ENCODE peak calls at places on chromosomes 2 and 18, in five cellular contexts. T is spleen, D is stomach, N is prostate gland, I is HepG2. L is an unnamed sample. For H3K4me1, the result is how much of the 10 kb centered on the place peaks cover.

GRCh38 chr2:13650586-13651180 is 933.9 kb downstream of the TRIB2 start:
- DNase-seq in T (no peak), D (no peak), N (no peak), I (no peak), L (no peak)

GRCh38 chr2:177553176-177553909 is 160.8 kb downstream of the AGPS start:
- DNase-seq in T (no peak), D (no peak), N (no peak), I (no peak), L (no peak)

GRCh38 chr2:185012643-185013042 is 414.3 kb downstream of the ZNF804A start:
- DNase-seq in T (no peak), D (no peak), N (no peak), I (no peak), L (no peak)

GRCh38 chr18:34857310-34857709 is 147.2 kb downstream of the DTNA start:
- DNase-seq in T (no peak), D (no peak), N (no peak), I (no peak), L (no peak)

GRCh38 chr2:218992703-218993344 is 398 bp downstream of the CRYBA2 start:
- DNase-seq in T (no peak), D (no peak), N (no peak), I (no peak), L (no peak)

GRCh38 chr2:113211226-113212105 is 37.7 kb downstream of the PSD4 start:
- DNase-seq in T (no peak), D (no peak), N (no peak), I (peak), L (no peak)

GRCh38 chr2:188322569-188323531 is 31.2 kb downstream of the GULP1 start:
- DNase-seq in T (no peak), D (no peak), N (no peak), I (no peak), L (no peak)

GRCh38 chr2:88187038-88187676 is 17.0 kb downstream of the THNSL2 start:
- DNase-seq in T (no peak), D (peak), N (peak), I (peak), L (no peak)

GRCh38 chr2:160010361-160011145 is 51.9 kb downstream of the PLA2R1 start:
- DNase-seq in T (no peak), D (no peak), N (no peak), I (no peak), L (no peak)

GRCh38 chr2:96260404-96261260 is 5.2 kb downstream of the TMEM127 start:
- DNase-seq in T (no peak), D (peak), N (peak), I (peak), L (peak)

GRCh38 chr2:108354171-108354570 is 23.6 kb upstream of the SULT1C4 start:
- DNase-seq in T (no peak), D (no peak), N (no peak), I (no peak), L (no peak)

GRCh38 chr18:76678248-76678647 is 144.1 kb upstream of the ZNF236 start:
- DNase-seq in T (no peak), D (no peak), N (no peak), I (no peak), L (no peak)

DNA sequence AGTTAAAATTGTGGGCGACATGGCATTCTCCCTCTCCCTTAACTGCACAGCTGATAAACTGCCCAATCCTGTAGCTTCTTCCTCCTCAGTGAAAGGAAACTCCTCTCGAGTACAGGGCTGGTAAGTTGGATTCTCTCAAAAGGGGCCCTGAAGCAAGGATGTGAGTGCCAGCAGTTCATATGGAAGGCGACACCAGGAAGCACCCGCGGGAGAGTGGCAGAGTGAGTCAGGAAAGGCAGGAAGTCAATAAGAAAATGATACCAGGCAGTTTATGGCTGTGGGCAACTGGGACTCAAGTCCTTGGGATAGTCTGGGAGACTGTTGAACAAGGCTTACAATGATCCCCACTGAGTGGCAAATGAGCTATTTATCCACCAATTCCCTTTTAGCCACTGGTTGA is 34.8 kb downstream of the ABHD3 start:
- DNase-seq in T (no peak), D (no peak), N (no peak), I (no peak), L (no peak)
- H3K4me1 ChIP-seq in T (under half), D (under half), N (under half), I (under half), L (under half)

GRCh38 chr18:24436939-24437338 is 10.5 kb downstream of the IMPACT start:
- DNase-seq in T (no peak), D (no peak), N (no peak), I (no peak), L (no peak)

GRCh38 chr18:24428709-24429108 is 2.2 kb downstream of the IMPACT start:
- DNase-seq in T (no peak), D (no peak), N (no peak), I (no peak), L (no peak)

GRCh38 chr18:24429188-24429587 is 2.7 kb downstream of the IMPACT start:
- DNase-seq in T (no peak), D (no peak), N (no peak), I (no peak), L (no peak)

GRCh38 chr18:24427484-24427883 is 1.0 kb downstream of the IMPACT start:
- DNase-seq in T (no peak), D (no peak), N (no peak), I (no peak), L (no peak)

GRCh38 chr18:24432618-24433017 is 6.1 kb downstream of the IMPACT start:
- DNase-seq in T (no peak), D (no peak), N (no peak), I (no peak), L (no peak)
- TF ChIP-seq POLR2AphosphoS5 in T (no peak), D (no peak), N (no peak), I (no peak), L (no peak)

DNA sequence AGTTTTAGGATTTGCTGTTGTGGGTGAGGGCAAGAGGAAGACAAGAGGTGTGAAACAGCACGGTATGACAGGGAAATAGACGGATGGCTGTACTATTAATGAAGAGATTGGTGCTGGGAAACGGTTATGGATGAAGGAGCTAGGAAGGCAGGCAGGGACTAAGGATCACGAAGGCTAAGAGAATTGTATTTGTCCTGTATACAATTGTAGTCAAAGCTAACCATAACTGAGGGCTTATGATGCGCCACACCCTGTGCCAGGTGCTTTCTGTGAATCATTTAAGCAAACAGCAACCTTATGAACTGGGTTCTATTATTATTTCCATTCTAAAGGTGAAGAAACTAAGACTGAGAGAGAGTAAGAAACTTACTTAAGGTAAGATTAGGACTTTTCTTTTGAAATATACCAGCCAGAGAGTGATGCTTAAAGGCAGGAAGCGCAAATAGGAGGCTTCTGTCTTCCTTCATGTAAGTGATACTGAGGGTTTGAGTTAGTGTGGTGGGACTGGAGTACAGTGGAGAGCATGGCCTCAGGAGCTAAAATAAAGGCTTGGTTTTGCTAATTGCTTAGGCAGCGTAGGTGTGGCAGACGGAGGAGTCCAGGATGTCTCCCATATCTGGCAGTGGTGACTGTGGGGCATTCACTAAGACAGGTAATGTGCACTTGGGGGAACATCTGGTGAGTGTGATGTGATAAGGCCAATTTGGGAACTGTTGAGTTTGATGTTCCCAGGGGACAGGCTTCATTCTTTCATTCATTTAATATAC is 85.8 kb downstream of the PLEKHM3 start:
- DNase-seq in T (no peak), D (no peak), N (no peak), I (no peak), L (no peak)
- TF ChIP-seq POLR2A in T (no peak), D (no peak), N (no peak), I (no peak), L (no peak)

GRCh38 chr2:239599299-239599698 is 198.5 kb upstream of the HDAC4 start:
- DNase-seq in T (peak), D (peak), N (no peak), I (no peak), L (peak)

GRCh38 chr2:239601880-239602279 is 201.1 kb upstream of the HDAC4 start:
- DNase-seq in T (peak), D (no peak), N (no peak), I (no peak), L (peak)

GRCh38 chr2:239600194-239600593 is 199.4 kb upstream of the HDAC4 start:
- DNase-seq in T (peak), D (no peak), N (no peak), I (no peak), L (no peak)

GRCh38 chr2:239601201-239601851 is 200.5 kb upstream of the HDAC4 start:
- DNase-seq in T (peak), D (peak), N (no peak), I (no peak), L (peak)

DNA sequence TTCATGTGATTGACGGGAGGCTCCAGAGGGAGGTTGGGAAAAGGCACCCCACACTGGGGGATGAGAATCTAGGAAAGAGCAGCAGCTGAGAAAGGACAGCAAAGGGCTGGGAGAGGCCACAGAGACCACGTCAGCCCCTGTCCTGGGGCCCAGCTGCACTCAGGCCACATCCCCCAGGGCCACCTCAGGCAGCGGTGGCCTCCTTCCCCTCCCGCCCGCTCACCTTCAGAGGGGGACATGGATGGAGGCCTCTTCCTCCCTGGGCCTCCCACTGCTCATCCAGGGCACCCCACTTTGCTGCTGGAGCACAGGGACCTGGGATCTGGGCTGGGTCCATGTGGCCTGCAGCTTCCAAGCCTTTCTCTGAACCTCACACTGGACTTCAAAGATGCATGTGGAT is 199.8 kb upstream of the HDAC4 start:
- DNase-seq in T (peak), D (no peak), N (no peak), I (no peak), L (peak)
- H3K4me1 ChIP-seq in T (under half), D (under half), N (under half), I (under half), L (under half)

GRCh38 chr18:48951448-48952286 is 902 bp upstream of the SMAD7 start:
- DNase-seq in T (peak), D (peak), N (peak), I (peak), L (peak)
- TF ChIP-seq POLR2AphosphoS5 in T (peak), D (peak), N (no peak), I (peak), L (peak)

GRCh38 chr2:43073373-43073772 is 153.0 kb downstream of the ZFP36L2 start:
- DNase-seq in T (peak), D (no peak), N (no peak), I (no peak), L (no peak)

GRCh38 chr2:43075054-43075593 is 151.3 kb downstream of the ZFP36L2 start:
- DNase-seq in T (peak), D (peak), N (peak), I (peak), L (no peak)

GRCh38 chr2:43074052-43074451 is 152.4 kb downstream of the ZFP36L2 start:
- DNase-seq in T (peak), D (no peak), N (no peak), I (no peak), L (no peak)

GRCh38 chr2:43075906-43076585 is 150.4 kb downstream of the ZFP36L2 start:
- DNase-seq in T (peak), D (no peak), N (no peak), I (no peak), L (no peak)

DNA sequence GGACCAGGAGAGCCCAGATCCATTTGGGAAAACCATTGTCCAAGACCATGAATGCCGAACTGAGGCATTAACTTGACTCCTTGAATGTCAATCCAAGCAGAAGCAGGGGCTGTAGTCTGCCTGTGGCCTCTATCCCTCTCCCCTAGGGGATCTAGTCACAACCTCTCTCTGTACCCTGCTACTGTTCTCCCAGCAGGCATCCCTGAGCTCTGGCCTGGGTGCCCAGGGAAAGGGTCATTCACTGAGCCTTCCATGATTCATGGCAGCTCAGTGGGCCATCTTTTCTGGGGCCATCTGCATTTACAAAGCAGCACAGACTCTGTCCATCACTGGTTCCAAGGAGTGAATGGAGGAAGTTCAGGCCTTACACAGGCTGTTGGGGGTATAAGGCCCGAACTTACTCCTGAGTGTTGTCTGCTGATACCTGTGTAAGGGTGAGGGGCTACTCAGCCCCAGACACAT is 151.8 kb downstream of the ZFP36L2 start:
- DNase-seq in T (peak), D (no peak), N (no peak), I (no peak), L (no peak)
- TF ChIP-seq POLR2A in T (no peak), D (no peak), N (no peak), I (no peak), L (no peak)

GRCh38 chr2:216497808-216498366 is 757 bp upstream of the RPL37A start:
- DNase-seq in T (no peak), D (no peak), N (no peak), I (no peak), L (no peak)
- H3K4me1 ChIP-seq in T (under half), D (under half), N (under half), I (under half), L (under half)

GRCh38 chr2:85180322-85181092 is 47.3 kb downstream of the TCF7L1 start:
- DNase-seq in T (peak), D (no peak), N (no peak), I (no peak), L (no peak)
- TF ChIP-seq POLR2AphosphoS5 in T (no peak), D (no peak), N (no peak), I (no peak), L (no peak)

DNA sequence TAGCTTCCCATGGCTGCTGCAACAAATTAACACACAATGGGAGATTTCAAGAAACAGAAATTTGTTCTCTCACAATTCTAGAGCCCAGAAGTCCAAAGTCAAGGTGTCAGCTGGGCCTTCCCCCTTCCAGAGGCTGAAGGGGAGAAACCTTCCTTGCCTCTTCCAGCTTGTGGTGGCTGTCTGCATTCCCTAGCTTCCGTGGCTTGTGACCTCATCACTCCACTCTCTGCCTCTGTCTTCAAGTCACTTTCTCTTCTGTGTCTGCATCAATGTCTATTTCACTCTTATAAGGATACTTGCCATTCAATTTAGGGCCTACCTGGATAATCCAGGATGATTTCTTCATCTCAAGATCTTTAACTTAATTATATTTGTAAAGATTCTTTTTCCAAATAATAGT is 16.8 kb upstream of the SRBD1 start:
- DNase-seq in T (no peak), D (no peak), N (no peak), I (no peak), L (no peak)
- TF ChIP-seq POLR2A in T (no peak), D (no peak), N (no peak), I (no peak), L (no peak)

GRCh38 chr2:73928995-73929394 is 2.3 kb downstream of the DGUOK start:
- DNase-seq in T (no peak), D (no peak), N (no peak), I (no peak), L (no peak)
- H3K4me1 ChIP-seq in T (half or more), D (half or more), N (under half), I (half or more), L (under half)